ENCODE peak calls at places on chromosomes 4 and X, in four cellular contexts. F is nucleus accumbens; Q is CD8-positive, alpha-beta T cell; R is type B pancreatic cell. W is an unnamed sample.

GRCh38 chrX:71177327-71177726 is 32.7 kb downstream of the NLGN3 start:
- DNase-seq in F (no peak), Q (no peak), R (no peak), W (no peak)

GRCh38 chr4:104524591-104524990 is 29.9 kb upstream of the CXXC4 start:
- DNase-seq in F (no peak), Q (no peak), R (no peak), W (no peak)

GRCh38 chr4:70651864-70652506 is 14.3 kb downstream of the JCHAIN start:
- DNase-seq in F (no peak), Q (no peak), R (no peak), W (no peak)

GRCh38 chr4:5128569-5128968 is 77.3 kb downstream of the STK32B start:
- DNase-seq in F (no peak), Q (no peak), R (no peak), W (no peak)

GRCh38 chr4:184352891-184353290 is 121.5 kb downstream of the IRF2 start:
- DNase-seq in F (no peak), Q (no peak), R (no peak), W (no peak)

GRCh38 chr4:187171731-187172339 is 448.2 kb upstream of the FAT1 start:
- DNase-seq in F (no peak), Q (no peak), R (no peak), W (no peak)

GRCh38 chr4:184385705-184386141 is 88.6 kb downstream of the IRF2 start:
- DNase-seq in F (peak), Q (no peak), R (no peak), W (no peak)

GRCh38 chr4:16731776-16732380 is 166.6 kb downstream of the LDB2 start:
- DNase-seq in F (no peak), Q (no peak), R (no peak), W (no peak)

GRCh38 chr4:24645765-24646550 is 61.6 kb upstream of the DHX15 start:
- DNase-seq in F (no peak), Q (no peak), R (no peak), W (no peak)

GRCh38 chr4:26263165-26263564 is 57.6 kb upstream of the RBPJ start:
- DNase-seq in F (no peak), Q (no peak), R (no peak), W (no peak)

GRCh38 chr4:188400456-188400855 is 261.2 kb downstream of the TRIML1 start:
- DNase-seq in F (peak), Q (no peak), R (no peak), W (no peak)

GRCh38 chr4:169567916-169568315 is 44.5 kb downstream of the NEK1 start:
- DNase-seq in F (no peak), Q (no peak), R (no peak), W (no peak)

GRCh38 chr4:2712261-2712842 is 43.8 kb downstream of the TNIP2 start:
- DNase-seq in F (no peak), Q (no peak), R (no peak), W (no peak)

GRCh38 chr4:15385928-15386327 is 41.9 kb upstream of the C1QTNF7 start:
- DNase-seq in F (no peak), Q (no peak), R (no peak), W (no peak)